ENCODE peak calls at places on chromosomes 3 and 15, in six cellular contexts. One of them, this sample, is unnamed.

GRCh38 chr15:93485922-93486327 is 396.9 kb upstream of the RGMA start:
- DNase-seq in GM03348: no peak
- DNase-seq in T-cell: no peak
- DNase-seq in NCI-H510A treated with DMSO at 0.1 percent for 48 hours: no peak
- DNase-seq in OCI-LY7: no peak
- DNase-seq in cerebellum: no peak
- DNase-seq in this sample: no peak

GRCh38 chr3:119631529-119631928 is 28.9 kb downstream of the POPDC2 start:
- DNase-seq in GM03348: peak
- DNase-seq in T-cell: no peak
- DNase-seq in NCI-H510A treated with DMSO at 0.1 percent for 48 hours: no peak
- DNase-seq in OCI-LY7: no peak
- DNase-seq in cerebellum: no peak
- DNase-seq in this sample: no peak

GRCh38 chr3:52851348-52851747 is 16.5 kb upstream of the MUSTN1 start:
- DNase-seq in GM03348: peak
- DNase-seq in T-cell: no peak
- DNase-seq in NCI-H510A treated with DMSO at 0.1 percent for 48 hours: peak
- DNase-seq in OCI-LY7: peak
- DNase-seq in cerebellum: peak
- DNase-seq in this sample: no peak

GRCh38 chr15:57307527-57308193 is 68.6 kb upstream of the CGNL1 start:
- DNase-seq in GM03348: no peak
- DNase-seq in T-cell: no peak
- DNase-seq in NCI-H510A treated with DMSO at 0.1 percent for 48 hours: peak
- DNase-seq in OCI-LY7: no peak
- DNase-seq in cerebellum: no peak
- DNase-seq in this sample: no peak

GRCh38 chr3:72265661-72266370 is 480.9 kb upstream of the PROK2 start:
- DNase-seq in GM03348: no peak
- DNase-seq in T-cell: no peak
- DNase-seq in NCI-H510A treated with DMSO at 0.1 percent for 48 hours: no peak
- DNase-seq in OCI-LY7: no peak
- DNase-seq in cerebellum: no peak
- DNase-seq in this sample: no peak

GRCh38 chr3:117921908-117922456 is 1112.7 kb downstream of the IGSF11 start:
- DNase-seq in GM03348: no peak
- DNase-seq in T-cell: no peak
- DNase-seq in NCI-H510A treated with DMSO at 0.1 percent for 48 hours: no peak
- DNase-seq in OCI-LY7: no peak
- DNase-seq in cerebellum: no peak
- DNase-seq in this sample: no peak

GRCh38 chr3:1214928-1215327 is 122.1 kb downstream of the CNTN6 start:
- DNase-seq in GM03348: no peak
- DNase-seq in T-cell: no peak
- DNase-seq in NCI-H510A treated with DMSO at 0.1 percent for 48 hours: no peak
- DNase-seq in OCI-LY7: no peak
- DNase-seq in cerebellum: no peak
- DNase-seq in this sample: no peak

GRCh38 chr15:41585140-41586047 is 26.4 kb downstream of the TYRO3 start:
- DNase-seq in GM03348: peak
- DNase-seq in T-cell: peak
- DNase-seq in NCI-H510A treated with DMSO at 0.1 percent for 48 hours: no peak
- DNase-seq in OCI-LY7: no peak
- DNase-seq in cerebellum: peak
- DNase-seq in this sample: peak

GRCh38 chr3:10366681-10367101 is 45.8 kb upstream of the SEC13 start:
- DNase-seq in GM03348: peak
- DNase-seq in T-cell: no peak
- DNase-seq in NCI-H510A treated with DMSO at 0.1 percent for 48 hours: no peak
- DNase-seq in OCI-LY7: no peak
- DNase-seq in cerebellum: no peak
- DNase-seq in this sample: no peak

GRCh38 chr3:37210230-37210629 is 35.8 kb upstream of the LRRFIP2 start:
- DNase-seq in GM03348: peak
- DNase-seq in T-cell: no peak
- DNase-seq in NCI-H510A treated with DMSO at 0.1 percent for 48 hours: no peak
- DNase-seq in OCI-LY7: no peak
- DNase-seq in cerebellum: no peak
- DNase-seq in this sample: no peak

GRCh38 chr3:69831737-69832136 is 92.5 kb downstream of the MITF start:
- DNase-seq in GM03348: no peak
- DNase-seq in T-cell: no peak
- DNase-seq in NCI-H510A treated with DMSO at 0.1 percent for 48 hours: no peak
- DNase-seq in OCI-LY7: no peak
- DNase-seq in cerebellum: no peak
- DNase-seq in this sample: no peak

GRCh38 chr3:112114558-112115160 is 18.4 kb downstream of the GCSAM start:
- DNase-seq in GM03348: no peak
- DNase-seq in T-cell: no peak
- DNase-seq in NCI-H510A treated with DMSO at 0.1 percent for 48 hours: no peak
- DNase-seq in OCI-LY7: peak
- DNase-seq in cerebellum: no peak
- DNase-seq in this sample: no peak

GRCh38 chr15:55319537-55320325 is 709 bp downstream of the PIGB start:
- DNase-seq in GM03348: peak
- DNase-seq in T-cell: no peak
- DNase-seq in NCI-H510A treated with DMSO at 0.1 percent for 48 hours: no peak
- DNase-seq in OCI-LY7: peak
- DNase-seq in cerebellum: no peak
- DNase-seq in this sample: no peak

GRCh38 chr3:152870027-152870426 is 35.1 kb downstream of the P2RY1 start:
- DNase-seq in GM03348: no peak
- DNase-seq in T-cell: no peak
- DNase-seq in NCI-H510A treated with DMSO at 0.1 percent for 48 hours: no peak
- DNase-seq in OCI-LY7: no peak
- DNase-seq in cerebellum: no peak
- DNase-seq in this sample: no peak

GRCh38 chr3:189727898-189728297 is 96.7 kb downstream of the TP63 start:
- DNase-seq in GM03348: peak
- DNase-seq in T-cell: no peak
- DNase-seq in NCI-H510A treated with DMSO at 0.1 percent for 48 hours: no peak
- DNase-seq in OCI-LY7: no peak
- DNase-seq in cerebellum: no peak
- DNase-seq in this sample: no peak

GRCh38 chr15:60370804-60371700 is 26.7 kb downstream of the ANXA2 start:
- DNase-seq in GM03348: peak
- DNase-seq in T-cell: no peak
- DNase-seq in NCI-H510A treated with DMSO at 0.1 percent for 48 hours: no peak
- DNase-seq in OCI-LY7: no peak
- DNase-seq in cerebellum: no peak
- DNase-seq in this sample: no peak

GRCh38 chr15:32867313-32867626 is 149.5 kb downstream of the GREM1 start:
- DNase-seq in GM03348: peak
- DNase-seq in T-cell: no peak
- DNase-seq in NCI-H510A treated with DMSO at 0.1 percent for 48 hours: no peak
- DNase-seq in OCI-LY7: no peak
- DNase-seq in cerebellum: no peak
- DNase-seq in this sample: no peak

GRCh38 chr3:23035927-23036640 is 167.0 kb upstream of the UBE2E2 start:
- DNase-seq in GM03348: no peak
- DNase-seq in T-cell: no peak
- DNase-seq in NCI-H510A treated with DMSO at 0.1 percent for 48 hours: no peak
- DNase-seq in OCI-LY7: peak
- DNase-seq in cerebellum: no peak
- DNase-seq in this sample: peak

GRCh38 chr3:182637350-182638197 is 155.7 kb upstream of the ATP11B start:
- DNase-seq in GM03348: no peak
- DNase-seq in T-cell: no peak
- DNase-seq in NCI-H510A treated with DMSO at 0.1 percent for 48 hours: no peak
- DNase-seq in OCI-LY7: no peak
- DNase-seq in cerebellum: no peak
- DNase-seq in this sample: no peak

GRCh38 chr3:195334967-195335366 is 64.0 kb upstream of the XXYLT1 start:
- DNase-seq in GM03348: no peak
- DNase-seq in T-cell: no peak
- DNase-seq in NCI-H510A treated with DMSO at 0.1 percent for 48 hours: no peak
- DNase-seq in OCI-LY7: no peak
- DNase-seq in cerebellum: no peak
- DNase-seq in this sample: no peak

GRCh38 chr3:23086831-23087230 is 116.3 kb upstream of the UBE2E2 start:
- DNase-seq in GM03348: no peak
- DNase-seq in T-cell: no peak
- DNase-seq in NCI-H510A treated with DMSO at 0.1 percent for 48 hours: no peak
- DNase-seq in OCI-LY7: no peak
- DNase-seq in cerebellum: no peak
- DNase-seq in this sample: no peak

GRCh38 chr3:73225161-73225861 is 163.9 kb downstream of the EBLN2 start:
- DNase-seq in GM03348: no peak
- DNase-seq in T-cell: no peak
- DNase-seq in NCI-H510A treated with DMSO at 0.1 percent for 48 hours: no peak
- DNase-seq in OCI-LY7: no peak
- DNase-seq in cerebellum: no peak
- DNase-seq in this sample: no peak

GRCh38 chr3:9507586-9508578 is 45.7 kb downstream of the LHFPL4 start:
- DNase-seq in GM03348: no peak
- DNase-seq in T-cell: no peak
- DNase-seq in NCI-H510A treated with DMSO at 0.1 percent for 48 hours: no peak
- DNase-seq in OCI-LY7: no peak
- DNase-seq in cerebellum: no peak
- DNase-seq in this sample: no peak

GRCh38 chr15:81012588-81012987 is 11.9 kb downstream of the TLNRD1 start:
- DNase-seq in GM03348: no peak
- DNase-seq in T-cell: no peak
- DNase-seq in NCI-H510A treated with DMSO at 0.1 percent for 48 hours: peak
- DNase-seq in OCI-LY7: no peak
- DNase-seq in cerebellum: no peak
- DNase-seq in this sample: no peak

GRCh38 chr3:103059481-103059880 is 624.7 kb downstream of the ZPLD1 start:
- DNase-seq in GM03348: no peak
- DNase-seq in T-cell: no peak
- DNase-seq in NCI-H510A treated with DMSO at 0.1 percent for 48 hours: no peak
- DNase-seq in OCI-LY7: no peak
- DNase-seq in cerebellum: no peak
- DNase-seq in this sample: no peak